ENCODE peak calls at places on chromosomes 1 and 21, in seven cellular contexts. One of them, this sample, is unnamed.

GRCh38 chr1:84141177-84142003 is 2.7 kb upstream of the PRKACB start:
- DNase-seq in CD8-positive, alpha-beta memory T cell: peak; percentile 24
- DNase-seq in EL: no peak
- DNase-seq in AG04449: no peak
- DNase-seq in anterior cingulate cortex: no peak
- DNase-seq in HEK293T: no peak
- DNase-seq in central memory CD4-positive, alpha-beta T cell: peak; percentile 32
- DNase-seq in this sample: peak; percentile 45

GRCh38 chr1:207798847-207799246 is 47.0 kb downstream of the CD46 start:
- DNase-seq in CD8-positive, alpha-beta memory T cell: peak; percentile 33
- DNase-seq in EL: peak; percentile 40
- DNase-seq in AG04449: no peak
- DNase-seq in anterior cingulate cortex: no peak
- DNase-seq in HEK293T: no peak
- DNase-seq in central memory CD4-positive, alpha-beta T cell: peak; percentile 21
- DNase-seq in this sample: peak; percentile 29

GRCh38 chr1:191901651-191902050 is 256.6 kb upstream of the RGS18 start:
- DNase-seq in CD8-positive, alpha-beta memory T cell: no peak
- DNase-seq in EL: no peak
- DNase-seq in AG04449: no peak
- DNase-seq in anterior cingulate cortex: no peak
- DNase-seq in HEK293T: no peak
- DNase-seq in central memory CD4-positive, alpha-beta T cell: no peak
- DNase-seq in this sample: no peak

GRCh38 chr1:225987491-225988316 is 11.4 kb downstream of the SDE2 start:
- DNase-seq in CD8-positive, alpha-beta memory T cell: no peak
- DNase-seq in EL: peak; percentile 41
- DNase-seq in AG04449: no peak
- DNase-seq in anterior cingulate cortex: no peak
- DNase-seq in HEK293T: no peak
- DNase-seq in central memory CD4-positive, alpha-beta T cell: no peak
- DNase-seq in this sample: peak; percentile 27

GRCh38 chr1:246683521-246683920 is 40.7 kb upstream of the SCCPDH start:
- DNase-seq in CD8-positive, alpha-beta memory T cell: no peak
- DNase-seq in EL: no peak
- DNase-seq in AG04449: no peak
- DNase-seq in anterior cingulate cortex: no peak
- DNase-seq in HEK293T: no peak
- DNase-seq in central memory CD4-positive, alpha-beta T cell: no peak
- DNase-seq in this sample: no peak

GRCh38 chr1:116824631-116825399 is 70.6 kb downstream of the CD2 start:
- DNase-seq in CD8-positive, alpha-beta memory T cell: no peak
- DNase-seq in EL: no peak
- DNase-seq in AG04449: no peak
- DNase-seq in anterior cingulate cortex: no peak
- DNase-seq in HEK293T: no peak
- DNase-seq in central memory CD4-positive, alpha-beta T cell: no peak
- DNase-seq in this sample: no peak

GRCh38 chr1:83130886-83131691 is 867.8 kb downstream of the TTLL7 start:
- DNase-seq in CD8-positive, alpha-beta memory T cell: no peak
- DNase-seq in EL: no peak
- DNase-seq in AG04449: no peak
- DNase-seq in anterior cingulate cortex: no peak
- DNase-seq in HEK293T: no peak
- DNase-seq in central memory CD4-positive, alpha-beta T cell: no peak
- DNase-seq in this sample: no peak

GRCh38 chr1:112396668-112397025 is 633 bp downstream of the CTTNBP2NL start:
- DNase-seq in CD8-positive, alpha-beta memory T cell: no peak
- DNase-seq in EL: peak; percentile 44
- DNase-seq in AG04449: no peak
- DNase-seq in anterior cingulate cortex: no peak
- DNase-seq in HEK293T: no peak
- DNase-seq in central memory CD4-positive, alpha-beta T cell: no peak
- DNase-seq in this sample: peak; percentile 2

GRCh38 chr21:15134711-15135110 is 69.9 kb upstream of the NRIP1 start:
- DNase-seq in CD8-positive, alpha-beta memory T cell: no peak
- DNase-seq in EL: no peak
- DNase-seq in AG04449: no peak
- DNase-seq in anterior cingulate cortex: no peak
- DNase-seq in HEK293T: no peak
- DNase-seq in central memory CD4-positive, alpha-beta T cell: no peak
- DNase-seq in this sample: no peak

GRCh38 chr1:152167835-152168534 is 9.0 kb upstream of the RPTN start:
- DNase-seq in CD8-positive, alpha-beta memory T cell: no peak
- DNase-seq in EL: peak; percentile 95
- DNase-seq in AG04449: peak; percentile 69
- DNase-seq in anterior cingulate cortex: no peak
- DNase-seq in HEK293T: no peak
- DNase-seq in central memory CD4-positive, alpha-beta T cell: no peak
- DNase-seq in this sample: no peak

GRCh38 chr1:91511386-91511785 is 10.7 kb downstream of the CDC7 start:
- DNase-seq in CD8-positive, alpha-beta memory T cell: peak; percentile 37
- DNase-seq in EL: peak; percentile 52
- DNase-seq in AG04449: no peak
- DNase-seq in anterior cingulate cortex: no peak
- DNase-seq in HEK293T: peak; percentile 27
- DNase-seq in central memory CD4-positive, alpha-beta T cell: peak; percentile 32
- DNase-seq in this sample: peak; percentile 41

GRCh38 chr1:232837085-232837484 is 31.9 kb downstream of the MAP10 start:
- DNase-seq in CD8-positive, alpha-beta memory T cell: no peak
- DNase-seq in EL: peak; percentile 52
- DNase-seq in AG04449: no peak
- DNase-seq in anterior cingulate cortex: no peak
- DNase-seq in HEK293T: no peak
- DNase-seq in central memory CD4-positive, alpha-beta T cell: no peak
- DNase-seq in this sample: no peak

This sample was measured in CD4-positive, alpha-beta memory T cell.